ENCODE peak calls at places on chromosomes 2 and 18, in four cellular contexts. One of them, this sample, is unnamed.

GRCh38 chr18:78999939-79000338 is 20.3 kb downstream of the SALL3 start:
- DNase-seq in H1: no peak
- DNase-seq in HepG2: no peak
- DNase-seq in GM12878: no peak
- DNase-seq in this sample: no peak

GRCh38 chr2:108637304-108637669 is 82.0 kb upstream of the RANBP2 start:
- DNase-seq in H1: no peak
- DNase-seq in HepG2: peak; percentile 75
- DNase-seq in GM12878: peak; percentile 46
- DNase-seq in this sample: peak; percentile 82

GRCh38 chr2:70141754-70142589 is 48.8 kb downstream of the C2orf42 start:
- DNase-seq in H1: no peak
- DNase-seq in HepG2: peak; percentile 67
- DNase-seq in GM12878: no peak
- DNase-seq in this sample: peak; percentile 89

GRCh38 chr2:142757111-142757510 is 120.4 kb upstream of the KYNU start:
- DNase-seq in H1: no peak
- DNase-seq in HepG2: no peak
- DNase-seq in GM12878: no peak
- DNase-seq in this sample: no peak

GRCh38 chr2:159807183-159808037 is 9.4 kb upstream of the CD302 start:
- DNase-seq in H1: no peak
- DNase-seq in HepG2: peak; percentile 76
- DNase-seq in GM12878: no peak
- DNase-seq in this sample: peak; percentile 68

GRCh38 chr2:54103454-54104314 is 11.7 kb upstream of the ACYP2 start:
- DNase-seq in H1: no peak
- DNase-seq in HepG2: peak; percentile 79
- DNase-seq in GM12878: no peak
- DNase-seq in this sample: no peak

GRCh38 chr2:2547451-2547850 is 216.4 kb upstream of the MYT1L start:
- DNase-seq in H1: no peak
- DNase-seq in HepG2: no peak
- DNase-seq in GM12878: no peak
- DNase-seq in this sample: no peak

GRCh38 chr2:118988706-118989105 is 46.7 kb downstream of the MARCO start:
- DNase-seq in H1: no peak
- DNase-seq in HepG2: no peak
- DNase-seq in GM12878: no peak
- DNase-seq in this sample: no peak

GRCh38 chr2:190352668-190353536 is 9.5 kb downstream of the INPP1 start:
- DNase-seq in H1: no peak
- DNase-seq in HepG2: peak; percentile 99
- DNase-seq in GM12878: no peak
- DNase-seq in this sample: peak; percentile 77

GRCh38 chr2:60406192-60406591 is 147.3 kb downstream of the BCL11A start:
- DNase-seq in H1: no peak
- DNase-seq in HepG2: no peak
- DNase-seq in GM12878: no peak
- DNase-seq in this sample: no peak

GRCh38 chr18:53152478-53152877 is 812.5 kb downstream of the DCC start:
- DNase-seq in H1: no peak
- DNase-seq in HepG2: no peak
- DNase-seq in GM12878: no peak
- DNase-seq in this sample: no peak
- TF ChIP-seq BRCA1 in H1: no peak
- TF ChIP-seq BRCA1 in HepG2: no peak
- TF ChIP-seq BRCA1 in GM12878: no peak
- TF ChIP-seq BRCA1 in this sample: no peak

DNA sequence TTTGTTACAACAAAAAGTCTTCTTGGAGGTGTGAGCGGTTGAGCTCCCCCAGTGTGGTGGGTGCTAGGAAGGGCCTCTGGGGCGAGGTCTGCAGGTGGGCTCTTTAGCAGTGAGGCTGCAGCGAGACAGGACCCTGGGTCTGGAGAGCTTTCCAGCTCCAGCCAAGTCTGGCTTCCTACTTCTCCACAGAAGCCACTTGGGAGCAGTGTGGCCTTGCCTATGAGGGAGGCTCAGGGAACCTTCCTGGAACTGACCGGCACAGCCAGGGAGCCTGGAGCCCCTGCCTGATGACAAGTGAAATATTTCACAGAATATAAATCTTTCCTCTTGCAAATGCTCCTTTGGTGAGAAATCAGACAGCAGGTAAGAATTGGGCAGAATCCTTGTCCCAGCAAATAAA is 289.6 kb upstream of the SPRED2 start:
- DNase-seq in H1: peak; percentile 10
- DNase-seq in HepG2: no peak
- DNase-seq in GM12878: no peak
- DNase-seq in this sample: peak; percentile 36
- TF ChIP-seq GABPA in H1: no peak
- TF ChIP-seq GABPA in HepG2: no peak
- TF ChIP-seq GABPA in GM12878: no peak
- TF ChIP-seq GABPA in this sample: no peak

GRCh38 chr2:217301142-217301541 is 441.3 kb upstream of the TNP1 start:
- DNase-seq in H1: no peak
- DNase-seq in HepG2: no peak
- DNase-seq in GM12878: no peak
- DNase-seq in this sample: no peak

GRCh38 chr2:217293607-217294006 is 433.7 kb upstream of the TNP1 start:
- DNase-seq in H1: no peak
- DNase-seq in HepG2: no peak
- DNase-seq in GM12878: no peak
- DNase-seq in this sample: no peak

GRCh38 chr2:217294211-217294610 is 434.3 kb upstream of the TNP1 start:
- DNase-seq in H1: no peak
- DNase-seq in HepG2: no peak
- DNase-seq in GM12878: no peak
- DNase-seq in this sample: no peak

GRCh38 chr2:217294818-217295217 is 435.0 kb upstream of the TNP1 start:
- DNase-seq in H1: no peak
- DNase-seq in HepG2: no peak
- DNase-seq in GM12878: no peak
- DNase-seq in this sample: no peak

GRCh38 chr2:217297096-217297495 is 437.2 kb upstream of the TNP1 start:
- DNase-seq in H1: no peak
- DNase-seq in HepG2: no peak
- DNase-seq in GM12878: no peak
- DNase-seq in this sample: no peak
- TF ChIP-seq BRCA1 in H1: no peak
- TF ChIP-seq BRCA1 in HepG2: no peak
- TF ChIP-seq BRCA1 in GM12878: no peak
- TF ChIP-seq BRCA1 in this sample: no peak

GRCh38 chr2:11867926-11868325 is 121.5 kb downstream of the LPIN1 start:
- DNase-seq in H1: no peak
- DNase-seq in HepG2: no peak
- DNase-seq in GM12878: no peak
- DNase-seq in this sample: peak; percentile 89
- TF ChIP-seq GABPA in H1: no peak
- TF ChIP-seq GABPA in HepG2: no peak
- TF ChIP-seq GABPA in GM12878: no peak
- TF ChIP-seq GABPA in this sample: no peak

DNA sequence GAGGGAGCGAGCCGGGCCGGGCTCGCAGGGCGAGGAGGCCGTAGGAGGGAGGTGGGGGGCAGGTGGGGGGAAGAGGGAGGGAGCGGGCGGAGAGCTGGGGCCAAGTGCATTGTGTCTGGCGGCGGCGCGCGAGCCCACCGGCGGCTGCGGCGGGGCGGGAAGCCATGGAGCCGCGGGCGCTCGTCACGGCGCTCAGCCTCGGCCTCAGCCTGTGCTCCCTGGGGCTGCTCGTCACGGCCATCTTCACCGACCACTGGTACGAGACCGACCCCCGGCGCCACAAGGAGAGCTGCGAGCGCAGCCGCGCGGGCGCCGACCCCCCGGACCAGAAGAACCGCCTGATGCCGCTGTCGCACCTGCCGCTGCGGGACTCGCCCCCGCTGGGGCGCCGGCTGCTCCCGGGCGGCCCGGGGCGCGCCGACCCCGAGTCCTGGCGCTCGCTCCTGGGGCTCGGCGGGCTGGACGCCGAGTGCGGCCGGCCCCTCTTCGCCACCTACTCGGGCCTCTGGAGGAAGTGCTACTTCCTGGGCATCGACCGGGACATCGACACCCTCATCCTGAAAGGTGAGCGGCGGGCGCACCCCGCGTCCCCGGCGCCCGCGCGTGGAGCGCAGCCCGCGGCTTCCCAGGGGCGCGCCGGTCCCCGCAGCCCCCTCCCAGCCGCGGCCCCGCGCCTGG is at the start of gene TMEM178A:
- DNase-seq in H1: no peak
- DNase-seq in HepG2: no peak
- DNase-seq in GM12878: no peak
- DNase-seq in this sample: no peak
- TF ChIP-seq BRCA1 in H1: no peak
- TF ChIP-seq BRCA1 in HepG2: no peak
- TF ChIP-seq BRCA1 in GM12878: no peak
- TF ChIP-seq BRCA1 in this sample: no peak

GRCh38 chr2:222798528-222798927 is 62.3 kb upstream of the ACSL3 start:
- DNase-seq in H1: no peak
- DNase-seq in HepG2: no peak
- DNase-seq in GM12878: no peak
- DNase-seq in this sample: no peak

GRCh38 chr2:222795671-222796357 is 65.0 kb upstream of the ACSL3 start:
- DNase-seq in H1: no peak
- DNase-seq in HepG2: peak; percentile 97
- DNase-seq in GM12878: no peak
- DNase-seq in this sample: no peak

GRCh38 chr2:222796413-222797103 is 64.3 kb upstream of the ACSL3 start:
- DNase-seq in H1: no peak
- DNase-seq in HepG2: peak; percentile 100
- DNase-seq in GM12878: no peak
- DNase-seq in this sample: no peak

GRCh38 chr2:222797871-222798270 is 63.0 kb upstream of the ACSL3 start:
- DNase-seq in H1: no peak
- DNase-seq in HepG2: no peak
- DNase-seq in GM12878: no peak
- DNase-seq in this sample: no peak

DNA sequence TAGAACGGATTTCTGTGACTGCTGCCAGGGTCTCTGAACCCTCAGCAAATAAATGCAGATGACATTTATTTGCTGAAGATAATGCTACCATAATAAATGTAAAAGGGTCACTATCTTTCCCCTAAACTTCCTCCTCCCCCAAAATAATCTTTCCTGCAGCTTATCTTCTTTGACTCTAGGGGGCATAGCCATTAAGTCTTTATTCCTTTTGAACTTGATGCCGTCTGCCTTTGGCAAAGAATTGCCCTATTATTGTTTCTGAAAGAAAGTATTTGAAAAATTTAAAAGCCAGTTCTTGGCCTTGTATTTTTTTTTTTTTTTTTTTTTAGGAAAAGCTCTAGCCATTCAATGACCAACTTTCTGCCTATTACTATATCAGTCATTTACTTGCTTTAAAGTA is 63.5 kb upstream of the ACSL3 start:
- DNase-seq in H1: no peak
- DNase-seq in HepG2: peak; percentile 74
- DNase-seq in GM12878: no peak
- DNase-seq in this sample: no peak
- TF ChIP-seq GABPA in H1: no peak
- TF ChIP-seq GABPA in HepG2: no peak
- TF ChIP-seq GABPA in GM12878: no peak
- TF ChIP-seq GABPA in this sample: no peak

GRCh38 chr2:236658974-236659757 is 89.5 kb downstream of the ACKR3 start:
- DNase-seq in H1: no peak
- DNase-seq in HepG2: no peak
- DNase-seq in GM12878: no peak
- DNase-seq in this sample: no peak

GRCh38 chr2:236657801-236658200 is 88.2 kb downstream of the ACKR3 start:
- DNase-seq in H1: no peak
- DNase-seq in HepG2: no peak
- DNase-seq in GM12878: no peak
- DNase-seq in this sample: no peak

GRCh38 chr2:236661064-236661761 is 91.6 kb downstream of the ACKR3 start:
- DNase-seq in H1: peak; percentile 9
- DNase-seq in HepG2: no peak
- DNase-seq in GM12878: no peak
- DNase-seq in this sample: no peak

GRCh38 chr2:236661762-236662110 is 92.1 kb downstream of the ACKR3 start:
- DNase-seq in H1: no peak
- DNase-seq in HepG2: no peak
- DNase-seq in GM12878: no peak
- DNase-seq in this sample: no peak

GRCh38 chr2:236659758-236660150 is 90.1 kb downstream of the ACKR3 start:
- DNase-seq in H1: no peak
- DNase-seq in HepG2: no peak
- DNase-seq in GM12878: no peak
- DNase-seq in this sample: no peak
- TF ChIP-seq BRCA1 in H1: no peak
- TF ChIP-seq BRCA1 in HepG2: no peak
- TF ChIP-seq BRCA1 in GM12878: no peak
- TF ChIP-seq BRCA1 in this sample: no peak